ENCODE peak calls at places on chromosomes 5 and 9, in nine cellular contexts. R, F, D, Y, U, H, E, Z and O are unnamed samples.
A peak's percentile ranks its signal among the peaks of the same experiment; 100 is the strongest.

GRCh38 chr5:2695200-2695891 is 56.1 kb downstream of the IRX2 start:
- DNase-seq in R (no peak), F (no peak), D (peak; percentile 59), Y (no peak), U (no peak), H (no peak), E (no peak), Z (peak; percentile 22), O (no peak)

GRCh38 chr5:54229041-54229780 is 81.2 kb downstream of the ARL15 start:
- DNase-seq in R (peak; percentile 67), F (no peak), D (peak; percentile 71), Y (peak; percentile 69), U (peak; percentile 35), H (peak; percentile 75), E (peak; percentile 68), Z (peak; percentile 56), O (peak; percentile 72)

GRCh38 chr5:14168793-14169262 is 25.7 kb downstream of the TRIO start:
- DNase-seq in R (no peak), F (no peak), D (no peak), Y (no peak), U (no peak), H (no peak), E (no peak), Z (no peak), O (no peak)

GRCh38 chr9:128361981-128362646 is 9.1 kb upstream of the URM1 start:
- DNase-seq in R (peak; percentile 76), F (peak; percentile 53), D (peak; percentile 86), Y (peak; percentile 83), U (peak; percentile 76), H (peak; percentile 91), E (peak; percentile 83), Z (peak; percentile 80), O (peak; percentile 91)

GRCh38 chr5:142544946-142545652 is 140.8 kb downstream of the FGF1 start:
- DNase-seq in R (no peak), F (no peak), D (peak; percentile 62), Y (no peak), U (no peak), H (no peak), E (peak; percentile 71), Z (no peak), O (no peak)

GRCh38 chr5:163347671-163348070 is 89.7 kb upstream of the CCNG1 start:
- DNase-seq in R (peak; percentile 76), F (peak; percentile 30), D (peak; percentile 83), Y (peak; percentile 62), U (peak; percentile 10), H (peak; percentile 79), E (peak; percentile 80), Z (peak; percentile 59), O (peak; percentile 30)

GRCh38 chr5:65199988-65200668 is 281.6 kb downstream of the ADAMTS6 start:
- DNase-seq in R (no peak), F (peak; percentile 57), D (peak; percentile 76), Y (no peak), U (peak; percentile 64), H (no peak), E (peak; percentile 87), Z (no peak), O (no peak)

GRCh38 chr9:122001491-122002201 is 91.5 kb downstream of the TTLL11 start:
- DNase-seq in R (no peak), F (no peak), D (peak; percentile 21), Y (no peak), U (peak; percentile 26), H (no peak), E (no peak), Z (no peak), O (no peak)

GRCh38 chr5:55711531-55712022 is 547 bp downstream of the SLC38A9 start:
- DNase-seq in R (no peak), F (no peak), D (no peak), Y (no peak), U (no peak), H (no peak), E (no peak), Z (no peak), O (no peak)

GRCh38 chr5:157874861-157875260 is 15.9 kb upstream of the CLINT1 start:
- DNase-seq in R (no peak), F (no peak), D (no peak), Y (no peak), U (no peak), H (no peak), E (no peak), Z (no peak), O (no peak)

GRCh38 chr9:88808019-88808656 is 183.1 kb upstream of the S1PR3 start:
- DNase-seq in R (no peak), F (no peak), D (peak; percentile 70), Y (no peak), U (peak; percentile 73), H (no peak), E (peak; percentile 68), Z (no peak), O (no peak)

GRCh38 chr9:91711755-91712591 is 238.1 kb downstream of the ROR2 start:
- DNase-seq in R (peak; percentile 94), F (no peak), D (peak; percentile 31), Y (peak; percentile 17), U (no peak), H (no peak), E (no peak), Z (no peak), O (no peak)

GRCh38 chr5:143435207-143435657 is 31.7 kb upstream of the NR3C1 start:
- DNase-seq in R (peak; percentile 94), F (no peak), D (peak; percentile 8), Y (peak; percentile 65), U (no peak), H (no peak), E (peak; percentile 38), Z (no peak), O (peak; percentile 40)

GRCh38 chr5:154220625-154221024 is 30.1 kb downstream of the GALNT10 start:
- DNase-seq in R (no peak), F (no peak), D (peak; percentile 50), Y (no peak), U (peak; percentile 82), H (no peak), E (peak; percentile 86), Z (peak; percentile 80), O (no peak)

GRCh38 chr5:74296685-74297084 is 343.8 kb downstream of the ENC1 start:
- DNase-seq in R (peak; percentile 41), F (no peak), D (peak; percentile 76), Y (no peak), U (no peak), H (no peak), E (peak; percentile 75), Z (no peak), O (no peak)

GRCh38 chr9:75063556-75064305 is 24.2 kb downstream of the NMRK1 start:
- DNase-seq in R (no peak), F (no peak), D (no peak), Y (peak; percentile 28), U (peak; percentile 59), H (no peak), E (peak; percentile 32), Z (no peak), O (no peak)
- H3K4me3 ChIP-seq in R (no peak overlapping the region), F (no peak overlapping the region), D (no peak overlapping the region), Y (no peak overlapping the region), U (no peak overlapping the region), H (no peak overlapping the region), E (no peak overlapping the region), Z (no peak overlapping the region), O (no peak overlapping the region)

GRCh38 chr5:171288066-171288465 is 21.0 kb upstream of the TLX3 start:
- DNase-seq in R (no peak), F (no peak), D (no peak), Y (no peak), U (no peak), H (no peak), E (no peak), Z (no peak), O (no peak)
- H3K4me3 ChIP-seq in R (no peak overlapping the region), F (no peak overlapping the region), D (no peak overlapping the region), Y (no peak overlapping the region), U (no peak overlapping the region), H (no peak overlapping the region), E (no peak overlapping the region), Z (no peak overlapping the region), O (no peak overlapping the region)

GRCh38 chr5:107403561-107403960 is 267.2 kb downstream of the EFNA5 start:
- DNase-seq in R (no peak), F (no peak), D (no peak), Y (no peak), U (no peak), H (no peak), E (no peak), Z (no peak), O (no peak)

GRCh38 chr5:107400328-107400727 is 270.4 kb downstream of the EFNA5 start:
- DNase-seq in R (no peak), F (no peak), D (no peak), Y (no peak), U (no peak), H (no peak), E (no peak), Z (no peak), O (no peak)

GRCh38 chr5:107398703-107399102 is 272.0 kb downstream of the EFNA5 start:
- DNase-seq in R (no peak), F (no peak), D (no peak), Y (no peak), U (no peak), H (no peak), E (no peak), Z (no peak), O (no peak)

GRCh38 chr5:107402881-107403280 is 267.9 kb downstream of the EFNA5 start:
- DNase-seq in R (no peak), F (no peak), D (no peak), Y (no peak), U (no peak), H (no peak), E (no peak), Z (no peak), O (no peak)

GRCh38 chr5:107401470-107402085 is 269.2 kb downstream of the EFNA5 start:
- DNase-seq in R (no peak), F (no peak), D (no peak), Y (no peak), U (no peak), H (no peak), E (no peak), Z (no peak), O (no peak)
- H3K4me3 ChIP-seq in R (no peak overlapping the region), F (no peak overlapping the region), D (no peak overlapping the region), Y (no peak overlapping the region), U (no peak overlapping the region), H (no peak overlapping the region), E (no peak overlapping the region), Z (no peak overlapping the region), O (no peak overlapping the region)

GRCh38 chr5:149141957-149142851 is 911 bp downstream of the ABLIM3 start:
- DNase-seq in R (no peak), F (no peak), D (peak; percentile 48), Y (no peak), U (no peak), H (peak; percentile 16), E (peak; percentile 48), Z (no peak), O (peak; percentile 74)

GRCh38 chr5:149140197-149141002 is 893 bp upstream of the ABLIM3 start:
- DNase-seq in R (no peak), F (no peak), D (no peak), Y (no peak), U (peak; percentile 70), H (no peak), E (no peak), Z (no peak), O (no peak)

GRCh38 chr5:149143470-149143869 is 2.2 kb downstream of the ABLIM3 start:
- DNase-seq in R (no peak), F (no peak), D (peak; percentile 93), Y (no peak), U (no peak), H (no peak), E (peak; percentile 77), Z (peak; percentile 74), O (no peak)

GRCh38 chr5:149138182-149138923 is 2.9 kb upstream of the ABLIM3 start:
- DNase-seq in R (no peak), F (no peak), D (no peak), Y (no peak), U (no peak), H (no peak), E (no peak), Z (no peak), O (no peak)

GRCh38 chr5:149141224-149141956 is at the start of gene ABLIM3:
- DNase-seq in R (peak; percentile 47), F (no peak), D (peak; percentile 74), Y (peak; percentile 44), U (peak; percentile 72), H (peak; percentile 80), E (peak; percentile 74), Z (peak; percentile 81), O (peak; percentile 83)
- H3K4me3 ChIP-seq in R (peak within 1 kb of the TSS; percentile 41), F (peak within 1 kb of the TSS; percentile 75), D (peak within 1 kb of the TSS; percentile 88), Y (peak within 1 kb of the TSS; percentile 41), U (peak within 1 kb of the TSS; percentile 90), H (peak within 1 kb of the TSS; percentile 70), E (peak within 1 kb of the TSS; percentile 63), Z (peak within 1 kb of the TSS; percentile 71), O (peak within 1 kb of the TSS; percentile 83)